ENCODE peak calls at places on chromosomes 16 and 17, in nine cellular contexts. D is upper lobe of right lung, A is GM03348, I is NCI-H2081, U is EL, O is brain pericyte, N is lower lobe of right lung, T is COR-L47, X is amniotic stem cell. M is an unnamed sample.

GRCh38 chr17:45782889-45783592 is 1.1 kb upstream of the CRHR1 start:
- DNase-seq in D (no peak), A (no peak), I (peak), U (no peak), O (no peak), N (no peak), T (no peak), X (no peak), M (no peak)

GRCh38 chr16:87586201-87586782 is 16.0 kb upstream of the JPH3 start:
- DNase-seq in D (no peak), A (no peak), I (no peak), U (no peak), O (no peak), N (no peak), T (no peak), X (no peak), M (no peak)

GRCh38 chr16:17510532-17510931 is 39.8 kb upstream of the XYLT1 start:
- DNase-seq in D (no peak), A (peak), I (no peak), U (peak), O (no peak), N (no peak), T (no peak), X (no peak), M (no peak)

GRCh38 chr17:12107905-12108304 is 87.2 kb downstream of the MAP2K4 start:
- DNase-seq in D (no peak), A (peak), I (no peak), U (peak), O (no peak), N (no peak), T (no peak), X (no peak), M (no peak)

GRCh38 chr16:3482659-3483241 is 12.5 kb downstream of the C16orf90 start:
- DNase-seq in D (no peak), A (no peak), I (no peak), U (no peak), O (no peak), N (no peak), T (no peak), X (no peak), M (no peak)

GRCh38 chr17:70034158-70034557 is 40.9 kb upstream of the KCNJ16 start:
- DNase-seq in D (no peak), A (no peak), I (no peak), U (no peak), O (no peak), N (no peak), T (no peak), X (no peak), M (no peak)

GRCh38 chr17:83125515-83126274 is 46.3 kb downstream of the METRNL start:
- DNase-seq in D (peak), A (peak), I (no peak), U (no peak), O (no peak), N (peak), T (no peak), X (no peak), M (no peak)

GRCh38 chr16:85415196-85415988 is 197.7 kb upstream of the GSE1 start:
- DNase-seq in D (peak), A (no peak), I (no peak), U (no peak), O (no peak), N (peak), T (no peak), X (no peak), M (peak)

GRCh38 chr16:85082553-85083050 is 29.7 kb downstream of the CIBAR2 start:
- DNase-seq in D (peak), A (no peak), I (no peak), U (no peak), O (no peak), N (no peak), T (no peak), X (no peak), M (no peak)

GRCh38 chr17:44864831-44865230 is 17.1 kb downstream of the HIGD1B start:
- DNase-seq in D (no peak), A (no peak), I (no peak), U (no peak), O (no peak), N (no peak), T (no peak), X (no peak), M (no peak)

GRCh38 chr17:45964634-45965033 is 34.4 kb upstream of the STH start:
- DNase-seq in D (no peak), A (no peak), I (no peak), U (no peak), O (no peak), N (no peak), T (no peak), X (no peak), M (no peak)

GRCh38 chr17:15442316-15443185 is 24.9 kb downstream of the CDRT4 start:
- DNase-seq in D (no peak), A (no peak), I (no peak), U (no peak), O (no peak), N (no peak), T (no peak), X (no peak), M (no peak)

GRCh38 chr16:86632944-86633343 is 54.6 kb downstream of the FOXL1 start:
- DNase-seq in D (no peak), A (no peak), I (no peak), U (no peak), O (no peak), N (no peak), T (no peak), X (no peak), M (no peak)

GRCh38 chr17:4903051-4903818 is at the start of gene CHRNE:
- DNase-seq in D (no peak), A (peak), I (peak), U (peak), O (peak), N (peak), T (peak), X (peak), M (peak)

GRCh38 chr16:78002915-78003538 is 19.3 kb upstream of the CLEC3A start:
- DNase-seq in D (peak), A (peak), I (peak), U (peak), O (peak), N (peak), T (peak), X (no peak), M (peak)

GRCh38 chr17:65170839-65171238 is 33.7 kb downstream of the RGS9 start:
- DNase-seq in D (peak), A (no peak), I (peak), U (no peak), O (peak), N (peak), T (peak), X (no peak), M (no peak)

GRCh38 chr16:84607694-84608093 is 10.2 kb downstream of the COTL1 start:
- DNase-seq in D (no peak), A (no peak), I (no peak), U (no peak), O (no peak), N (no peak), T (no peak), X (no peak), M (no peak)

GRCh38 chr16:88314991-88315542 is 67.7 kb upstream of the ZNF469 start:
- DNase-seq in D (no peak), A (no peak), I (no peak), U (no peak), O (no peak), N (no peak), T (no peak), X (no peak), M (no peak)

GRCh38 chr17:78697122-78697845 is 84.8 kb downstream of the CYTH1 start:
- DNase-seq in D (no peak), A (peak), I (no peak), U (peak), O (no peak), N (no peak), T (no peak), X (no peak), M (no peak)

GRCh38 chr17:46266656-46267544 is 28.0 kb upstream of the LRRC37A start:
- DNase-seq in D (peak), A (peak), I (peak), U (peak), O (peak), N (peak), T (peak), X (peak), M (peak)

GRCh38 chr17:38455288-38455915 is 27.1 kb downstream of the ARHGAP23 start:
- DNase-seq in D (no peak), A (no peak), I (no peak), U (no peak), O (no peak), N (no peak), T (no peak), X (no peak), M (peak)

GRCh38 chr17:7042507-7043194 is 1.2 kb downstream of the SLC16A11 start:
- DNase-seq in D (no peak), A (peak), I (no peak), U (no peak), O (no peak), N (no peak), T (no peak), X (no peak), M (no peak)

GRCh38 chr17:732788-733720 is 658 bp downstream of the TLCD3A start:
- DNase-seq in D (peak), A (peak), I (no peak), U (peak), O (no peak), N (peak), T (no peak), X (no peak), M (no peak)

GRCh38 chr17:6075050-6075449 is 4.9 kb downstream of the WSCD1 start:
- DNase-seq in D (no peak), A (no peak), I (no peak), U (no peak), O (no peak), N (no peak), T (no peak), X (no peak), M (no peak)

GRCh38 chr17:49577978-49578893 is 2.6 kb downstream of the NXPH3 start:
- DNase-seq in D (no peak), A (no peak), I (no peak), U (no peak), O (no peak), N (no peak), T (no peak), X (no peak), M (no peak)